ENCODE peak calls at places on chromosome 3, in nine cellular contexts. One of them, this sample, is unnamed. For H3K9me3, the result is how much of the 10 kb centered on the place peaks cover.

GRCh38 chr3:151709847-151710246 is 23.9 kb upstream of the AADACL2 start:
- DNase-seq in aorta: no peak
- DNase-seq in CD8-positive, alpha-beta T cell: no peak
- DNase-seq in heart left ventricle: no peak
- DNase-seq in AG04450: no peak
- DNase-seq in OCI-LY7: no peak
- DNase-seq in esophagus muscularis mucosa: no peak
- DNase-seq in adrenal gland: no peak
- DNase-seq in thyroid gland: no peak
- DNase-seq in this sample: no peak

GRCh38 chr3:133192967-133193366 is 154.8 kb downstream of the TMEM108 start:
- DNase-seq in aorta: no peak
- DNase-seq in CD8-positive, alpha-beta T cell: no peak
- DNase-seq in heart left ventricle: no peak
- DNase-seq in AG04450: no peak
- DNase-seq in OCI-LY7: no peak
- DNase-seq in esophagus muscularis mucosa: no peak
- DNase-seq in adrenal gland: no peak
- DNase-seq in thyroid gland: no peak
- DNase-seq in this sample: no peak

GRCh38 chr3:194664857-194665256 is 7.1 kb downstream of the LSG1 start:
- DNase-seq in aorta: no peak
- DNase-seq in CD8-positive, alpha-beta T cell: no peak
- DNase-seq in heart left ventricle: no peak
- DNase-seq in AG04450: no peak
- DNase-seq in OCI-LY7: no peak
- DNase-seq in esophagus muscularis mucosa: no peak
- DNase-seq in adrenal gland: no peak
- DNase-seq in thyroid gland: no peak
- DNase-seq in this sample: no peak

GRCh38 chr3:125280966-125281365 is 68.4 kb upstream of the SLC12A8 start:
- DNase-seq in aorta: no peak
- DNase-seq in CD8-positive, alpha-beta T cell: no peak
- DNase-seq in heart left ventricle: no peak
- DNase-seq in AG04450: no peak
- DNase-seq in OCI-LY7: no peak
- DNase-seq in esophagus muscularis mucosa: no peak
- DNase-seq in adrenal gland: no peak
- DNase-seq in thyroid gland: no peak
- DNase-seq in this sample: no peak

GRCh38 chr3:101144080-101144479 is 150.9 kb upstream of the ABI3BP start:
- DNase-seq in aorta: no peak
- DNase-seq in CD8-positive, alpha-beta T cell: no peak
- DNase-seq in heart left ventricle: no peak
- DNase-seq in AG04450: no peak
- DNase-seq in OCI-LY7: no peak
- DNase-seq in esophagus muscularis mucosa: no peak
- DNase-seq in adrenal gland: no peak
- DNase-seq in thyroid gland: no peak
- DNase-seq in this sample: no peak

GRCh38 chr3:189304465-189305341 is 132.9 kb downstream of the TPRG1 start:
- DNase-seq in aorta: peak
- DNase-seq in CD8-positive, alpha-beta T cell: no peak
- DNase-seq in heart left ventricle: no peak
- DNase-seq in AG04450: no peak
- DNase-seq in OCI-LY7: no peak
- DNase-seq in esophagus muscularis mucosa: no peak
- DNase-seq in adrenal gland: no peak
- DNase-seq in thyroid gland: peak
- DNase-seq in this sample: no peak

GRCh38 chr3:124783696-124784095 is 53.4 kb downstream of the UMPS start:
- DNase-seq in aorta: no peak
- DNase-seq in CD8-positive, alpha-beta T cell: no peak
- DNase-seq in heart left ventricle: no peak
- DNase-seq in AG04450: no peak
- DNase-seq in OCI-LY7: no peak
- DNase-seq in esophagus muscularis mucosa: no peak
- DNase-seq in adrenal gland: no peak
- DNase-seq in thyroid gland: no peak
- DNase-seq in this sample: no peak

GRCh38 chr3:113546414-113546893 is 14.1 kb downstream of the SIDT1 start:
- DNase-seq in aorta: no peak
- DNase-seq in CD8-positive, alpha-beta T cell: no peak
- DNase-seq in heart left ventricle: no peak
- DNase-seq in AG04450: no peak
- DNase-seq in OCI-LY7: no peak
- DNase-seq in esophagus muscularis mucosa: no peak
- DNase-seq in adrenal gland: no peak
- DNase-seq in thyroid gland: no peak
- DNase-seq in this sample: no peak

GRCh38 chr3:177778633-177779032 is 581.4 kb upstream of the TBL1XR1 start:
- DNase-seq in aorta: no peak
- DNase-seq in CD8-positive, alpha-beta T cell: no peak
- DNase-seq in heart left ventricle: no peak
- DNase-seq in AG04450: no peak
- DNase-seq in OCI-LY7: no peak
- DNase-seq in esophagus muscularis mucosa: no peak
- DNase-seq in adrenal gland: no peak
- DNase-seq in thyroid gland: no peak
- DNase-seq in this sample: no peak

GRCh38 chr3:141728355-141728892 is 9.7 kb upstream of the RNF7 start:
- DNase-seq in aorta: no peak
- DNase-seq in CD8-positive, alpha-beta T cell: no peak
- DNase-seq in heart left ventricle: no peak
- DNase-seq in AG04450: no peak
- DNase-seq in OCI-LY7: no peak
- DNase-seq in esophagus muscularis mucosa: no peak
- DNase-seq in adrenal gland: no peak
- DNase-seq in thyroid gland: no peak
- DNase-seq in this sample: no peak

GRCh38 chr3:175941352-175941751 is 1082.2 kb downstream of the NAALADL2 start:
- DNase-seq in aorta: no peak
- DNase-seq in CD8-positive, alpha-beta T cell: no peak
- DNase-seq in heart left ventricle: no peak
- DNase-seq in AG04450: no peak
- DNase-seq in OCI-LY7: peak
- DNase-seq in esophagus muscularis mucosa: no peak
- DNase-seq in adrenal gland: no peak
- DNase-seq in thyroid gland: peak
- DNase-seq in this sample: peak
- H3K9me3 ChIP-seq in aorta: under half
- H3K9me3 ChIP-seq in CD8-positive, alpha-beta T cell: under half
- H3K9me3 ChIP-seq in heart left ventricle: under half
- H3K9me3 ChIP-seq in AG04450: under half
- H3K9me3 ChIP-seq in OCI-LY7: under half
- H3K9me3 ChIP-seq in esophagus muscularis mucosa: under half
- H3K9me3 ChIP-seq in adrenal gland: under half
- H3K9me3 ChIP-seq in thyroid gland: under half
- H3K9me3 ChIP-seq in this sample: under half

GRCh38 chr3:51945031-51945840 is 3.1 kb downstream of the PARP3 start:
- DNase-seq in aorta: peak
- DNase-seq in CD8-positive, alpha-beta T cell: no peak
- DNase-seq in heart left ventricle: peak
- DNase-seq in AG04450: no peak
- DNase-seq in OCI-LY7: no peak
- DNase-seq in esophagus muscularis mucosa: no peak
- DNase-seq in adrenal gland: peak
- DNase-seq in thyroid gland: no peak
- DNase-seq in this sample: no peak

GRCh38 chr3:51944541-51945021 is 2.4 kb downstream of the PARP3 start:
- DNase-seq in aorta: peak
- DNase-seq in CD8-positive, alpha-beta T cell: no peak
- DNase-seq in heart left ventricle: peak
- DNase-seq in AG04450: no peak
- DNase-seq in OCI-LY7: no peak
- DNase-seq in esophagus muscularis mucosa: no peak
- DNase-seq in adrenal gland: peak
- DNase-seq in thyroid gland: no peak
- DNase-seq in this sample: no peak

GRCh38 chr3:51941798-51942602 is at the start of the genes PARP3 and RRP9:
- DNase-seq in aorta: peak
- DNase-seq in CD8-positive, alpha-beta T cell: peak
- DNase-seq in heart left ventricle: peak
- DNase-seq in AG04450: peak
- DNase-seq in OCI-LY7: peak
- DNase-seq in esophagus muscularis mucosa: peak
- DNase-seq in adrenal gland: peak
- DNase-seq in thyroid gland: peak
- DNase-seq in this sample: peak

GRCh38 chr3:51942603-51943450 is 664 bp downstream of the PARP3 start:
- DNase-seq in aorta: peak
- DNase-seq in CD8-positive, alpha-beta T cell: no peak
- DNase-seq in heart left ventricle: peak
- DNase-seq in AG04450: no peak
- DNase-seq in OCI-LY7: peak
- DNase-seq in esophagus muscularis mucosa: no peak
- DNase-seq in adrenal gland: peak
- DNase-seq in thyroid gland: peak
- DNase-seq in this sample: no peak

DNA sequence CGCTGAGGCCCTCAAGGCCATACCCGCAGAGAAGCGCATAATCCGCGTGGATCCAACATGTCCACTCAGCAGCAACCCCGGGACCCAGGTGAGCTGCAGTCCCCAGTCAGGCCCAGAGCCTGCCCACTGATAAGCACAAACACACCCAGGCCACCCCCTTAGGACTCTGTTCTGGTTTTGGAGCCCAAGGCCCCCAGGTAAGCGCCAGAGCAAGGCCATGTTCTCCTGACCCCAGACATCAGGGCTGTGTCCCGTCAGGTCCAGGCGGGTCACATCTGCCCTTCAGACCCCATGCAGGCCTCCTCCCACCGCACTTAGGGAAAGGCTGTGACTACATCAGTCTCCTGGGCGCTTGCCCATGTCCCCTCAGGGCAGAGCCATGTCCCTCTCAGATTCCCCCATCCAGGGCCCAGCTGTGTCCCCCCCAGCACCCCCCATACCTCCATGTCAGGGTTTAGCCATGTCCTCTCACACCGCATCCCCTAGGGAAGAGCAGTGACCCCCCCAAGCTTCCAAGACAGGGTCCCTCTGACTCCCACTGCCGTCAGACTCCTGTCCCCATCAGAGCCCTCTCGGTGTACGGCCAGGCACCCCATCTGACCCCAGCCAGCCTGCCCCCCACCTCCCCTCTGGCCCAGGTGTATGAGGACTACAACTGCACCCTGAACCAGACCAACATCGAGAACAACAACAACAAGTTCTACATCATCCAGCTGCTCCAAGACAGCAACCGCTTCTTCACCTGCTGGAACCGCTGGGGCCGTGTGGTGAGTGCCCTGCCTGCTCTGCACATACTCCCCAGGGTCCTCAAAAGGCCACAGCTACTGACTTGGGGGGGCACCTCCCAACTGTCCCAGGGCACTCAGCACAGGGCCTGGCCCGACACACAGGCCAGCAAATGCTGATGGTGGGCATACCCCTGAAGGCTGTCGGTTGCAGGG is 1.6 kb downstream of the PARP3 start:
- DNase-seq in aorta: peak
- DNase-seq in CD8-positive, alpha-beta T cell: no peak
- DNase-seq in heart left ventricle: peak
- DNase-seq in AG04450: no peak
- DNase-seq in OCI-LY7: no peak
- DNase-seq in esophagus muscularis mucosa: no peak
- DNase-seq in adrenal gland: peak
- DNase-seq in thyroid gland: no peak
- DNase-seq in this sample: no peak
- H3K27ac ChIP-seq in aorta: no peak
- H3K27ac ChIP-seq in CD8-positive, alpha-beta T cell: no peak
- H3K27ac ChIP-seq in heart left ventricle: peak
- H3K27ac ChIP-seq in AG04450: no peak
- H3K27ac ChIP-seq in OCI-LY7: no peak
- H3K27ac ChIP-seq in esophagus muscularis mucosa: peak
- H3K27ac ChIP-seq in adrenal gland: peak
- H3K27ac ChIP-seq in thyroid gland: no peak
- H3K27ac ChIP-seq in this sample: peak

GRCh38 chr3:191790934-191791333 is 330.0 kb downstream of the PYDC2 start:
- DNase-seq in aorta: no peak
- DNase-seq in CD8-positive, alpha-beta T cell: no peak
- DNase-seq in heart left ventricle: no peak
- DNase-seq in AG04450: no peak
- DNase-seq in OCI-LY7: no peak
- DNase-seq in esophagus muscularis mucosa: no peak
- DNase-seq in adrenal gland: no peak
- DNase-seq in thyroid gland: no peak
- DNase-seq in this sample: no peak
- H3K9me3 ChIP-seq in aorta: under half
- H3K9me3 ChIP-seq in CD8-positive, alpha-beta T cell: under half
- H3K9me3 ChIP-seq in heart left ventricle: under half
- H3K9me3 ChIP-seq in AG04450: under half
- H3K9me3 ChIP-seq in OCI-LY7: under half
- H3K9me3 ChIP-seq in esophagus muscularis mucosa: under half
- H3K9me3 ChIP-seq in adrenal gland: under half
- H3K9me3 ChIP-seq in thyroid gland: under half
- H3K9me3 ChIP-seq in this sample: under half

DNA sequence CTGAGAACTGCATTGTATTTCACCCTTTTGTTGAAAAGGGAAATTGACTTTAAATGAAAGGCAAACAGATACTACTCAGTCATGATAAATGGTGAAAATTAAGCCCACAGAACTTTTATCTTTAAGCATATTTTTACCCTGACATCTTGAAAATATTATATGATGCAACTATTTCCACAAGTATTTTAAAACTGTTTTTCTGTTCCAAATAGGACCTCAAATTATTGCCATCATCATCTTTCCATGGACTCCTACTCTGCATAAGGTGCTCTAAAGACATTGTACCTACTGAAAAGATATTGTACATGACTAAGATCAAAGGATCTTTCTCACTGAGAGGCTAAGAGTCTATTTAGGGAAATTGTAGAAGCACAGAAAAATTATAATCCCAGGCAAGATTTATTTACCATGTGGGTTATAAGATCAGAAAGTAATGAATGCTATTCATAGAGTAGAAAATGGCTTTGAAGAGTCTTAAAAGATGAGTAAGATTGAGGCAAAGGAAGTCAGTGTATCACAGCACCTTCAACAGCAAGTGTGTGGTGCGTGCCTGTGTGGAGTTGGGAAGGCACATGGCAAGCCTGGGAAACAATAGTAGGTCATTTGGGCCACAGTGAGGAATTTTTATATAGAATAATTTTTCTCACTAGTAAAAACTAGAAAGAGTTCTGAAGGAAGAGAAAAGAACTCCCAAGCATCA is 68.8 kb downstream of the VGLL3 start:
- DNase-seq in aorta: no peak
- DNase-seq in CD8-positive, alpha-beta T cell: no peak
- DNase-seq in heart left ventricle: no peak
- DNase-seq in AG04450: no peak
- DNase-seq in OCI-LY7: no peak
- DNase-seq in esophagus muscularis mucosa: no peak
- DNase-seq in adrenal gland: no peak
- DNase-seq in thyroid gland: no peak
- DNase-seq in this sample: no peak
- H3K27ac ChIP-seq in aorta: no peak
- H3K27ac ChIP-seq in CD8-positive, alpha-beta T cell: no peak
- H3K27ac ChIP-seq in heart left ventricle: peak
- H3K27ac ChIP-seq in AG04450: no peak
- H3K27ac ChIP-seq in OCI-LY7: no peak
- H3K27ac ChIP-seq in esophagus muscularis mucosa: no peak
- H3K27ac ChIP-seq in adrenal gland: no peak
- H3K27ac ChIP-seq in thyroid gland: no peak
- H3K27ac ChIP-seq in this sample: no peak

This sample was measured in testis.